ENCODE peak calls at places on chromosomes 5 and 9, in nine cellular contexts. K is mesenteric fat pad; O is esophagus squamous epithelium; F is activated T-cell treated with anti-CD3 and anti-CD28 coated beads, Interleukin-2, amount 50 U/mL, for 4 hours; P is aorta; B is substantia nigra; G is Calu3; D is T1000; W is spleen. X is an unnamed sample.

GRCh38 chr9:109319631-109320233 is 1.1 kb downstream of the EPB41L4B start:
- DNase-seq in B (no peak), D (no peak), F (no peak), P (no peak), G (no peak), W (no peak), O (no peak), K (no peak), X (no peak)

GRCh38 chr5:157050050-157050449 is 8.9 kb downstream of the HAVCR1 start:
- DNase-seq in O (no peak), P (no peak), F (no peak), G (no peak), K (no peak), B (no peak), D (no peak), W (no peak), X (no peak)

GRCh38 chr9:87039809-87040392 is 92.6 kb upstream of the GAS1 start:
- DNase-seq in D (no peak), K (no peak), B (no peak), W (no peak), G (no peak), P (no peak), O (no peak), F (no peak), X (no peak)

GRCh38 chr5:105684799-105685198 is 1985.9 kb downstream of the EFNA5 start:
- DNase-seq in K (no peak), F (no peak), B (no peak), P (no peak), D (no peak), W (no peak), O (no peak), G (no peak), X (no peak)

GRCh38 chr9:135280666-135281065 is 193.2 kb downstream of the OLFM1 start:
- DNase-seq in D (no peak), B (no peak), G (no peak), P (no peak), F (no peak), W (no peak), O (no peak), K (no peak), X (no peak)

GRCh38 chr5:73367650-73368049 is 80.9 kb downstream of the FOXD1 start:
- DNase-seq in B (no peak), W (no peak), D (no peak), K (no peak), G (no peak), O (no peak), P (no peak), F (no peak), X (no peak)

GRCh38 chr5:167827766-167828165 is 463.7 kb upstream of the WWC1 start:
- DNase-seq in G (peak; percentile 12), B (no peak), P (no peak), O (no peak), W (no peak), K (no peak), F (no peak), D (no peak), X (no peak)

GRCh38 chr9:97514531-97514930 is 13.1 kb downstream of the TMOD1 start:
- DNase-seq in D (no peak), W (no peak), O (no peak), K (peak; percentile 71), P (no peak), G (no peak), B (no peak), F (no peak), X (no peak)

GRCh38 chr5:150147580-150148407 is 7.9 kb downstream of the PDGFRB start:
- DNase-seq in P (no peak), W (no peak), F (no peak), K (no peak), B (no peak), O (no peak), D (no peak), G (no peak), X (no peak)

GRCh38 chr5:119409235-119409815 is 43.0 kb upstream of the HSD17B4 start:
- DNase-seq in D (no peak), B (no peak), O (no peak), W (no peak), G (no peak), F (no peak), P (no peak), K (no peak), X (no peak)

GRCh38 chr5:175654807-175655206 is 3.1 kb upstream of the HRH2 start:
- DNase-seq in W (no peak), O (no peak), D (no peak), G (no peak), F (no peak), K (peak; percentile 49), B (no peak), P (no peak), X (no peak)

GRCh38 chr5:114411380-114411931 is 49.6 kb downstream of the KCNN2 start:
- DNase-seq in F (no peak), P (no peak), G (no peak), O (no peak), K (no peak), B (no peak), D (no peak), W (no peak), X (no peak)

GRCh38 chr5:140840978-140841962 is at the start of gene PCDHA8:
- DNase-seq in G (no peak), F (no peak), D (no peak), P (no peak), O (no peak), B (no peak), W (no peak), K (peak; percentile 72), X (no peak)

GRCh38 chr9:125397736-125398135 is 136.1 kb downstream of the GAPVD1 start:
- DNase-seq in G (no peak), B (no peak), D (no peak), W (no peak), P (no peak), O (no peak), K (no peak), F (no peak), X (no peak)

GRCh38 chr5:170565077-170565476 is 61.3 kb downstream of the KCNIP1 start:
- DNase-seq in K (no peak), P (no peak), D (no peak), F (no peak), B (peak; percentile 43), W (no peak), G (no peak), O (no peak), X (no peak)

GRCh38 chr9:20137425-20137824 is 348.6 kb upstream of the SLC24A2 start:
- DNase-seq in O (no peak), K (no peak), W (no peak), B (no peak), G (no peak), P (no peak), D (no peak), F (no peak), X (no peak)

GRCh38 chr9:133862585-133863041 is 124.5 kb upstream of the SARDH start:
- DNase-seq in K (no peak), P (peak; percentile 87), G (no peak), D (no peak), B (no peak), O (no peak), W (peak; percentile 83), F (no peak), X (no peak)

GRCh38 chr9:2655411-2655901 is 33.9 kb downstream of the VLDLR start:
- DNase-seq in K (no peak), F (no peak), O (no peak), P (no peak), W (no peak), B (no peak), D (peak; percentile 27), G (no peak), X (peak; percentile 17)

GRCh38 chr9:90433398-90433890 is 209.2 kb downstream of the DIRAS2 start:
- DNase-seq in O (no peak), G (peak; percentile 62), W (no peak), K (no peak), B (no peak), F (no peak), P (no peak), D (peak; percentile 59), X (peak; percentile 61)

GRCh38 chr9:133874061-133874638 is 118.0 kb downstream of the VAV2 start:
- DNase-seq in O (no peak), B (no peak), F (no peak), P (no peak), G (peak; percentile 79), W (no peak), D (peak; percentile 82), K (no peak), X (no peak)

GRCh38 chr5:179225387-179225786 is 119.9 kb downstream of the ADAMTS2 start:
- DNase-seq in G (no peak), B (no peak), F (no peak), K (no peak), P (no peak), W (peak; percentile 41), D (no peak), O (no peak), X (no peak)

GRCh38 chr9:107213561-107214028 is 69.5 kb upstream of the RAD23B start:
- DNase-seq in K (no peak), B (no peak), O (no peak), P (no peak), W (no peak), D (peak; percentile 40), F (peak; percentile 8), G (peak; percentile 3), X (peak; percentile 31)

GRCh38 chr5:67182406-67182805 is 14.2 kb downstream of the CD180 start:
- DNase-seq in W (peak; percentile 73), D (peak; percentile 13), B (no peak), F (no peak), O (no peak), G (peak; percentile 21), P (peak; percentile 86), K (no peak), X (no peak)

GRCh38 chr9:135797507-135798302 is 95.7 kb downstream of the KCNT1 start:
- DNase-seq in F (no peak), K (no peak), D (no peak), G (peak; percentile 52), W (no peak), B (no peak), P (no peak), O (no peak), X (no peak)

GRCh38 chr5:64437496-64437895 is 68.3 kb upstream of the RGS7BP start:
- DNase-seq in P (no peak), W (no peak), D (no peak), B (no peak), O (no peak), G (no peak), K (no peak), F (no peak), X (no peak)

GRCh38 chr5:54902817-54903473 is 82.4 kb downstream of the ESM1 start:
- DNase-seq in D (no peak), W (no peak), P (no peak), G (no peak), B (no peak), K (no peak), O (no peak), F (no peak), X (no peak)

GRCh38 chr5:154844800-154845199 is 5.6 kb downstream of the FAXDC2 start:
- DNase-seq in B (no peak), K (no peak), G (no peak), P (no peak), D (no peak), W (no peak), O (no peak), F (no peak), X (no peak)

GRCh38 chr5:96785719-96786118 is 22.0 kb downstream of the ERAP1 start:
- DNase-seq in B (no peak), K (no peak), P (no peak), W (no peak), O (no peak), F (no peak), D (no peak), G (no peak), X (no peak)

GRCh38 chr5:34494111-34494755 is 161.9 kb upstream of the RAI14 start:
- DNase-seq in F (no peak), K (no peak), P (no peak), B (no peak), G (no peak), O (no peak), W (no peak), D (no peak), X (no peak)

GRCh38 chr5:120507197-120507596 is 43.1 kb downstream of the PRR16 start:
- DNase-seq in D (no peak), G (no peak), F (no peak), W (no peak), P (no peak), K (no peak), B (no peak), O (no peak), X (no peak)

GRCh38 chr5:31963358-31963757 is 210.8 kb downstream of the GOLPH3 start:
- DNase-seq in D (no peak), W (no peak), O (no peak), K (no peak), F (no peak), B (no peak), G (no peak), P (no peak), X (no peak)

X was measured in brain pericyte.